ENCODE peak calls at places on chromosomes 13 and 19, in nine cellular contexts. V is progenitor cell of endocrine pancreas, R is IMR-90, J is fibroblast of lung, U is cardiac muscle cell, Q is B cell, N is left ventricle myocardium inferior, E is GM23338, H is cardiac fibroblast. Z is an unnamed sample.

GRCh38 chr13:26881154-26881553 is 120.6 kb upstream of the GPR12 start:
- DNase-seq in V (no peak), R (peak; percentile 47), J (peak; percentile 2), U (no peak), Q (no peak), N (no peak), E (no peak), H (peak; percentile 50), Z (no peak)

GRCh38 chr13:27279506-27279905 is 8.9 kb downstream of the RASL11A start:
- DNase-seq in V (no peak), R (no peak), J (no peak), U (no peak), Q (no peak), N (no peak), E (no peak), H (no peak), Z (no peak)

GRCh38 chr13:112056739-112057433 is 10.1 kb upstream of the SOX1 start:
- DNase-seq in V (no peak), R (no peak), J (no peak), U (no peak), Q (peak; percentile 58), N (no peak), E (peak; percentile 63), H (no peak), Z (no peak)

GRCh38 chr13:51125495-51126226 is 14.6 kb upstream of the C13orf42 start:
- DNase-seq in V (no peak), R (peak; percentile 54), J (peak; percentile 56), U (peak; percentile 78), Q (peak; percentile 47), N (peak; percentile 21), E (peak; percentile 91), H (peak; percentile 71), Z (peak; percentile 60)

GRCh38 chr13:43797869-43798268 is 11.1 kb upstream of the ENOX1 start:
- DNase-seq in V (no peak), R (peak; percentile 11), J (peak; percentile 38), U (no peak), Q (no peak), N (no peak), E (no peak), H (peak; percentile 36), Z (no peak)

GRCh38 chr19:5564930-5565329 is 2.8 kb downstream of the TINCR start:
- DNase-seq in V (no peak), R (no peak), J (no peak), U (no peak), Q (no peak), N (no peak), E (no peak), H (no peak), Z (no peak)

GRCh38 chr13:29922896-29923295 is 72.5 kb upstream of the UBL3 start:
- DNase-seq in V (no peak), R (peak; percentile 71), J (peak; percentile 51), U (no peak), Q (no peak), N (no peak), E (no peak), H (peak; percentile 83), Z (no peak)

GRCh38 chr13:44819245-44819644 is 170.0 kb downstream of the NUFIP1 start:
- DNase-seq in V (no peak), R (peak; percentile 95), J (peak; percentile 63), U (no peak), Q (no peak), N (no peak), E (no peak), H (peak; percentile 86), Z (no peak)

GRCh38 chr13:53788286-53788685 is 759.7 kb downstream of the OLFM4 start:
- DNase-seq in V (no peak), R (no peak), J (no peak), U (no peak), Q (no peak), N (no peak), E (no peak), H (no peak), Z (no peak)

GRCh38 chr19:848457-848921 is 3.6 kb upstream of the ELANE start:
- DNase-seq in V (no peak), R (no peak), J (no peak), U (no peak), Q (no peak), N (no peak), E (no peak), H (no peak), Z (no peak)

GRCh38 chr13:96988441-96988840 is 5.8 kb downstream of the OXGR1 start:
- DNase-seq in V (no peak), R (no peak), J (no peak), U (no peak), Q (no peak), N (no peak), E (no peak), H (no peak), Z (no peak)

GRCh38 chr19:18488838-18489626 is 32.8 kb downstream of the ELL start:
- DNase-seq in V (peak; percentile 37), R (no peak), J (no peak), U (peak; percentile 84), Q (no peak), N (no peak), E (peak; percentile 85), H (no peak), Z (peak; percentile 70)

GRCh38 chr13:102145750-102146149 is 256.1 kb downstream of the FGF14 start:
- DNase-seq in V (no peak), R (no peak), J (no peak), U (no peak), Q (no peak), N (no peak), E (no peak), H (no peak), Z (no peak)

GRCh38 chr19:23512151-23512925 is 117.1 kb upstream of the ZNF91 start:
- DNase-seq in V (no peak), R (no peak), J (no peak), U (no peak), Q (no peak), N (no peak), E (no peak), H (no peak), Z (no peak)

GRCh38 chr13:108859202-108860012 is 230.0 kb downstream of the MYO16 start:
- DNase-seq in V (no peak), R (peak; percentile 92), J (peak; percentile 74), U (peak; percentile 19), Q (no peak), N (no peak), E (peak; percentile 41), H (peak; percentile 70), Z (no peak)

GRCh38 chr13:102817907-102818306 is 19.0 kb downstream of the BIVM start:
- DNase-seq in V (no peak), R (no peak), J (no peak), U (no peak), Q (no peak), N (no peak), E (no peak), H (no peak), Z (no peak)

GRCh38 chr19:49890349-49891311 is 6.1 kb downstream of the IL4I1 start:
- DNase-seq in V (no peak), R (no peak), J (no peak), U (peak; percentile 64), Q (peak; percentile 91), N (no peak), E (peak; percentile 80), H (no peak), Z (peak; percentile 85)
- TF ChIP-seq CTCF in V (peak; percentile 5), R (no peak), J (no peak), U (peak; percentile 28), Q (peak; percentile 69), N (peak; percentile 6), E (peak; percentile 32), H (no peak), Z (peak; percentile 24)

GRCh38 chr19:56764296-56764695 is 76.2 kb downstream of the PEG3 start:
- DNase-seq in V (no peak), R (no peak), J (no peak), U (no peak), Q (no peak), N (no peak), E (no peak), H (no peak), Z (no peak)
- TF ChIP-seq CTCF in V (no peak), R (no peak), J (no peak), U (no peak), Q (no peak), N (no peak), E (no peak), H (no peak), Z (no peak)

GRCh38 chr19:40252395-40252794 is 25.9 kb upstream of the CCNP start:
- DNase-seq in V (no peak), R (no peak), J (no peak), U (no peak), Q (no peak), N (no peak), E (peak; percentile 65), H (no peak), Z (no peak)

GRCh38 chr19:40253611-40254092 is 27.2 kb upstream of the CCNP start:
- DNase-seq in V (no peak), R (no peak), J (no peak), U (no peak), Q (no peak), N (no peak), E (no peak), H (no peak), Z (no peak)

GRCh38 chr19:40249781-40250180 is 23.3 kb upstream of the CCNP start:
- DNase-seq in V (no peak), R (no peak), J (no peak), U (no peak), Q (no peak), N (no peak), E (no peak), H (no peak), Z (no peak)

GRCh38 chr19:40251244-40251643 is 24.8 kb upstream of the CCNP start:
- DNase-seq in V (no peak), R (no peak), J (no peak), U (no peak), Q (no peak), N (no peak), E (no peak), H (no peak), Z (no peak)

DNA sequence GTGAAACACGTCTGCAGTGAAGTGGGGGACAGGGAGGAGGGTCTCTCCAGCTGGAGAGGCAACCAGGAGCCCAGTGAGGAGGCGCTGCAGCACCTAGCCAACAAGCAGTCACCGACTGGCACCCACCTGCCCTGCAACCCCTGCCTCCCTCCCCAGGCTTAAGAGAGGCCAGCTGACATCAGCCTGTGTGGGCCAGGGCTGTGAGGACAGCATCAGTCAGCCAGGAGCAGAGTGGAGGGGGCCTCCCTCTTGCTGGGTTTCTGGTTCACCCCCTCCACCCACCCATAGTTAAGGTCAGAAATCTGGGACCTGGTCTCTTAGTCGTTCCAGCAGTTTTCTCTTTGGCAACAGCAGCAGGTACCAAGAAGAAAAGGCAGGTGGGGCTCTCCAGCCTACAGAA is 25.5 kb upstream of the CCNP start:
- DNase-seq in V (no peak), R (no peak), J (no peak), U (no peak), Q (no peak), N (no peak), E (no peak), H (no peak), Z (no peak)
- TF ChIP-seq CTCF in V (no peak), R (no peak), J (no peak), U (no peak), Q (no peak), N (no peak), E (no peak), H (no peak), Z (no peak)

DNA sequence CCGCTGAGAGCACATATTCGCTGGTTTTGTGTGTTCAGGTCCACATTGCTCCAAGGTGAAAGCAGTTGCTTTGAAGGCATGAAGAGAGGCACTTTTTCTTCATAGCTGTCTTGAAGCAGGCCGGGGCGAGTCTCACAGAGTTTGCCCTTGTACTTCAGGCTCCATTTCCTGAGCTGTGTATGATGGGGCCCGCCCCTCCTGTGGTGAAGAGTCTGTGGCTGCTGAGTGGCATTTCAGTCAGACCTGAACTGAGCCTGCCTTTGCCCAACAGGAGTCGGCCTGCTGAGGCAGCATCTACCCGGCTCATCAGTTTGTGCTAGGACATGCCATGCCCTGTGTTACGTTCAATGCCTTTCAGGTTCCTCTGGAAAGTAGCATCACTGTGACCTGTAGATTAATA is 44.4 kb upstream of the C1QTNF9 start:
- DNase-seq in V (no peak), R (no peak), J (no peak), U (no peak), Q (no peak), N (no peak), E (no peak), H (no peak), Z (no peak)
- TF ChIP-seq CTCF in V (no peak), R (no peak), J (no peak), U (no peak), Q (no peak), N (no peak), E (no peak), H (no peak), Z (no peak)